ENCODE peak calls at places on chromosome 1, in eight cellular contexts. A is prostate gland, O is IMR-90, K is breast epithelium, J is lower leg skin, E is stomach, N is NB4, Y is ovary. W is an unnamed sample.

GRCh38 chr1:5370321-5370720 is 621.9 kb downstream of the NPHP4 start:
- DNase-seq in N (no peak), E (no peak), K (no peak), O (no peak), J (no peak), Y (no peak), A (no peak), W (no peak)

GRCh38 chr1:179126338-179127060 is 44.6 kb downstream of the TOR3A start:
- DNase-seq in Y (no peak), E (peak; percentile 63), O (no peak), A (no peak), N (no peak), K (no peak), J (no peak), W (no peak)

GRCh38 chr1:25522240-25522639 is 21.2 kb upstream of the LDLRAP1 start:
- DNase-seq in E (no peak), N (no peak), O (no peak), A (no peak), J (no peak), K (no peak), Y (no peak), W (no peak)

GRCh38 chr1:243658596-243659105 is 191.4 kb downstream of the AKT3 start:
- DNase-seq in J (no peak), N (no peak), Y (no peak), K (no peak), E (no peak), O (no peak), A (no peak), W (no peak)

GRCh38 chr1:168488153-168488552 is 55.6 kb downstream of the XCL2 start:
- DNase-seq in A (no peak), N (no peak), E (peak; percentile 30), O (peak; percentile 25), K (no peak), Y (peak; percentile 43), J (peak; percentile 66), W (no peak)

GRCh38 chr1:64538389-64538788 is 68.5 kb downstream of the CACHD1 start:
- DNase-seq in J (no peak), O (no peak), K (no peak), N (no peak), E (no peak), A (no peak), Y (no peak), W (no peak)

GRCh38 chr1:214551052-214551435 is 358 bp downstream of the PTPN14 start:
- DNase-seq in A (peak; percentile 31), J (peak; percentile 37), Y (no peak), N (no peak), K (peak; percentile 66), E (peak; percentile 62), O (no peak), W (no peak)

GRCh38 chr1:214123061-214123784 is 135.4 kb downstream of the PROX1 start:
- DNase-seq in J (peak; percentile 21), O (peak; percentile 57), K (no peak), A (peak; percentile 56), E (peak; percentile 65), Y (peak; percentile 33), N (peak; percentile 49), W (no peak)

GRCh38 chr1:223765036-223765718 is 52.8 kb downstream of the CAPN2 start:
- DNase-seq in Y (no peak), J (no peak), K (no peak), A (no peak), E (no peak), O (peak; percentile 56), N (no peak), W (no peak)

GRCh38 chr1:97621955-97622354 is 298.9 kb downstream of the DPYD start:
- DNase-seq in A (no peak), E (no peak), K (no peak), N (no peak), O (peak; percentile 18), J (no peak), Y (no peak), W (no peak)

DNA sequence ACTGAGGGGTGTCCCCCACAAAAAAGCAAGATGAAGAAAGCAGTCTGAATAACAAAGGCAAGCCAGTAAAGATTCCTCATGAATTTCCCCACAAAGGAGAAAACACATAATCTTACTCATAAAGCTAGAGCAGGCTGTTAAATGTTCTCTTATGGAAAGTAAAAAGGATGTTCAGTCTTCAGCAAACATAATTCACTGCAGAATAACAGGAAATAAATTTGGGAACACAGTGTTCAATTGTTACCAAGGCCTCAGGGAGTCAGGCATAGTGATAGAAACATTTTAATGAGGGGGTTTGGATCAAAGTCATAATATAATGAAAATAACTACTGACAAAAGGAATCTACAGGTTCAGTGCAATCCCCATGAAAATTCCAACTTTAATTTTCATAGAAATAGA is 297.6 kb downstream of the DPYD start:
- DNase-seq in E (no peak), J (no peak), O (no peak), K (no peak), N (no peak), A (no peak), Y (no peak), W (no peak)
- H3K4me3 ChIP-seq in E (no peak overlapping the region), J (no peak overlapping the region), O (no peak overlapping the region), K (no peak overlapping the region), N (no peak overlapping the region), A (no peak overlapping the region), Y (no peak overlapping the region), W (no peak overlapping the region)

GRCh38 chr1:47229884-47230691 is 1.9 kb downstream of the TAL1 start:
- DNase-seq in A (no peak), O (no peak), J (no peak), K (no peak), N (no peak), Y (no peak), E (no peak), W (no peak)

GRCh38 chr1:47230692-47231313 is 1.2 kb downstream of the TAL1 start:
- DNase-seq in Y (no peak), J (no peak), O (no peak), A (no peak), N (no peak), E (no peak), K (no peak), W (no peak)

GRCh38 chr1:47233165-47233564 is 1.1 kb upstream of the TAL1 start:
- DNase-seq in Y (no peak), N (no peak), A (no peak), J (no peak), O (no peak), E (no peak), K (no peak), W (no peak)

GRCh38 chr1:47232187-47232874 is at the start of gene TAL1:
- DNase-seq in N (peak; percentile 53), E (no peak), A (no peak), Y (no peak), O (no peak), J (no peak), K (no peak), W (no peak)

DNA sequence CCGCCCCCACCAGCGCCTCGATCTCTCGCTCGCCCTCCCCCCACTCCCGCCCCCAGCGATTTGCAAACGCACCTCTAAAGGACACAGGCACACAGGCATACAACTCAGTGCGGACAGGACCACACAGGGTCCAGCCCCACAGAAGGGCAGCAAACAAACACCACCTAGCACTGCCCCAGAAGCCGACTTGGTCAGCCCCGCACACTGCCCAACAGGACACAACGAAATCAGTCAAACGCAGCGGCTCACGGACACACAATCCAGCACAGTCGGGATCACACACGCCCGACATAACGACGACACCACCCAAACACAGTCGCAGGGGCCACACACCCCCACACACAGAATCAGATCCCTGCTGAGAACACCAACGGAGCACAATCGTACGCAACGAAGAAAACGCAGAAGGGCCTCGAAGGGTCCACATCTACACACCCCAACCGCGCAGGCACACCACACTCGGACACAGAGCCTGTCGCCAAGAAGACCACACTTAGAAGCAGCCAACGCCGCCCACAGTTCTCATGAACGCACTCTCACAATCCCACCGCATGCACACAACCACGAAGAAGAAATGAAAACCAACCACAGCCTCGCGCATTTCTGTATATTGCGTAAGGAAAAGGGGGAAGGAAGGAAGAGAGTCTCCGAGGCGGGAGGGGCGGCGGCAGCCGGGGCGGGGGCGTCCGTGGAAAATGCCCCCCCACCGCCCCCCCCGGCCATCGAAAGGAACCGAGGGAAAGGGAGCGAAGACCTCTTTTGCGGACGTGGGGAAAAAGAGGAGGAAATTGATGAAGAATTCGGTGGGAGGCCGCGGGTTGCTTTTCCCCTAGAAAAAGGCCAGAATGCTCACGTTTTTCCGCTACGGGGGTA is 475 bp downstream of the TAL1 start:
- DNase-seq in A (no peak), N (peak; percentile 75), J (no peak), E (no peak), K (no peak), Y (no peak), O (peak; percentile 33), W (no peak)
- TF ChIP-seq POLR2A in A (no peak), N (no peak), J (no peak), E (no peak), K (no peak), Y (no peak), O (no peak), W (no peak)

GRCh38 chr1:159862557-159862956 is at the start of gene VSIG8:
- DNase-seq in A (no peak), E (no peak), K (no peak), N (no peak), J (no peak), O (no peak), Y (no peak), W (no peak)

GRCh38 chr1:159861218-159861617 is 1.2 kb downstream of the VSIG8 start:
- DNase-seq in Y (no peak), J (no peak), E (no peak), K (no peak), A (no peak), N (no peak), O (no peak), W (no peak)

GRCh38 chr1:159862031-159862430 is 426 bp downstream of the VSIG8 start:
- DNase-seq in Y (no peak), E (no peak), N (no peak), O (no peak), J (no peak), A (no peak), K (no peak), W (no peak)

GRCh38 chr1:159859757-159860156 is 2.7 kb downstream of the VSIG8 start:
- DNase-seq in K (no peak), Y (no peak), A (no peak), O (no peak), N (no peak), E (no peak), J (no peak), W (no peak)

GRCh38 chr1:159860456-159860855 is 2.0 kb downstream of the VSIG8 start:
- DNase-seq in Y (no peak), O (no peak), A (no peak), J (peak; percentile 43), N (no peak), E (no peak), K (no peak), W (no peak)
- TF ChIP-seq CTCF in Y (no peak), O (no peak), A (no peak), J (no peak), N (no peak), E (no peak), K (no peak), W (no peak)

DNA sequence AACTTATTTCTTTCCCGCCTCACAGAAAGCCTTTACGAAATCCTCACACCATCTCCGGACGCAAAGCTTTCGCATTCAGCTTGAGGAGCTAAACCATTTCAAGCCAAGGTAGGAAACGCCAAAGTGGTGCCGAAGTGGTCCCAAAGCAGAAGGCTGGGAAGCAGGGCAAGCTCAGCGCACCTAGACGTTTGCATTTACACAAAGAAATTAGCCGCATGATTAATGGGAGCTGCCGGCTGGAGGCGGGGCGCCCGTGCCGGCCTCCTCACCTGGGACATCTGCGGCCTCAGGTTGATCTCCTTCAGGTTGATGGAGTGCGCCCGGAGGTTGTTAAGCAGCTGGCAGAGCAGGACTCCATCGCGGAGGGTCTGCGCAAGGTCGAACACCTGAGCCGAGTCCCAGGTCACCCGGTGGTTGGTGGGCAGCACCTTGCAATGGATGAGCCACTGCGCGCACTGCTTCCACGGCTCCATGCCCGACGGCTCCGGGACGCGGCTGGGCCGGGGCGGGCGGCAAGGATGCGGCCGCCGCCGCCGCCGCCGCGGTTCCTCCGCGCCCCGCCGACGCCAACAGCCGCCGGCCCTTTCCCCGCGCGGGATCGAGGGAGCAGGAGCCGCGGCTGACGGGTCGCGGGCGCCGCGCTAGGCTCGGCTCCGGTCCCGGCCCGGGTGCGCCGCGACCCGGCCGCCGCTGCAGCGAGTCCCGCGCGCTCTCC is 426 bp downstream of the VAV3 start:
- DNase-seq in O (no peak), J (no peak), K (no peak), A (peak; percentile 22), Y (no peak), N (no peak), E (peak; percentile 37), W (no peak)
- H3K4me3 ChIP-seq in O (no peak overlapping the region), J (peak overlapping the region; percentile 39), K (peak overlapping the region; percentile 72), A (peak overlapping the region; percentile 44), Y (peak overlapping the region; percentile 14), N (peak overlapping the region; percentile 83), E (peak overlapping the region; percentile 74), W (peak overlapping the region; percentile 56)